ENCODE peak calls at places on chromosome 1, in seven cellular contexts. G, J, C, O, H, V and A are unnamed samples.

GRCh38 chr1:226568077-226568831 is 19.7 kb downstream of the STUM start:
- DNase-seq in J (no peak), V (peak; percentile 68), G (peak; percentile 38), C (no peak), O (peak; percentile 54), H (no peak), A (no peak)

GRCh38 chr1:15994590-15995351 is 9.3 kb upstream of the SRARP start:
- DNase-seq in J (peak; percentile 73), C (peak; percentile 19), H (no peak), O (peak; percentile 71), V (peak; percentile 87), G (peak; percentile 76), A (peak; percentile 63)

GRCh38 chr1:56123421-56123820 is 455.9 kb downstream of the PLPP3 start:
- DNase-seq in G (no peak), J (no peak), V (no peak), O (no peak), H (no peak), C (no peak), A (no peak)

GRCh38 chr1:201649776-201650607 is 111.1 kb downstream of the NAV1 start:
- DNase-seq in H (no peak), O (peak; percentile 84), J (peak; percentile 98), C (no peak), G (peak; percentile 95), V (peak; percentile 94), A (peak; percentile 88)

GRCh38 chr1:111867868-111868440 is 112.3 kb downstream of the DDX20 start:
- DNase-seq in J (no peak), V (no peak), O (no peak), H (no peak), G (no peak), C (no peak), A (no peak)

GRCh38 chr1:174103766-174104165 is 55.6 kb upstream of the RABGAP1L start:
- DNase-seq in J (no peak), G (no peak), H (no peak), C (no peak), V (no peak), O (no peak), A (no peak)

GRCh38 chr1:118184737-118185082 is 318 bp downstream of the SPAG17 start:
- DNase-seq in H (no peak), O (no peak), C (no peak), G (peak; percentile 16), J (no peak), V (no peak), A (no peak)

GRCh38 chr1:114002492-114003290 is 23.4 kb downstream of the OLFML3 start:
- DNase-seq in J (no peak), H (no peak), O (peak; percentile 42), G (peak; percentile 19), V (peak; percentile 55), C (no peak), A (no peak)

GRCh38 chr1:7042322-7043231 is 257.3 kb downstream of the CAMTA1 start:
- DNase-seq in G (peak; percentile 46), V (no peak), H (peak; percentile 14), J (no peak), C (no peak), O (no peak), A (no peak)

GRCh38 chr1:83960669-83961277 is 38.2 kb downstream of the TTLL7 start:
- DNase-seq in O (no peak), H (no peak), G (no peak), V (no peak), C (no peak), J (no peak), A (no peak)

GRCh38 chr1:43954036-43954435 is 7.3 kb downstream of the IPO13 start:
- DNase-seq in G (no peak), C (no peak), J (no peak), H (no peak), V (no peak), O (no peak), A (no peak)

GRCh38 chr1:174074757-174075156 is 52.6 kb upstream of the RC3H1 start:
- DNase-seq in J (no peak), G (no peak), C (no peak), H (no peak), V (no peak), O (no peak), A (no peak)

GRCh38 chr1:37325010-37325409 is 149.4 kb upstream of the ZC3H12A start:
- DNase-seq in G (no peak), V (no peak), J (no peak), C (no peak), O (no peak), H (no peak), A (no peak)

DNA sequence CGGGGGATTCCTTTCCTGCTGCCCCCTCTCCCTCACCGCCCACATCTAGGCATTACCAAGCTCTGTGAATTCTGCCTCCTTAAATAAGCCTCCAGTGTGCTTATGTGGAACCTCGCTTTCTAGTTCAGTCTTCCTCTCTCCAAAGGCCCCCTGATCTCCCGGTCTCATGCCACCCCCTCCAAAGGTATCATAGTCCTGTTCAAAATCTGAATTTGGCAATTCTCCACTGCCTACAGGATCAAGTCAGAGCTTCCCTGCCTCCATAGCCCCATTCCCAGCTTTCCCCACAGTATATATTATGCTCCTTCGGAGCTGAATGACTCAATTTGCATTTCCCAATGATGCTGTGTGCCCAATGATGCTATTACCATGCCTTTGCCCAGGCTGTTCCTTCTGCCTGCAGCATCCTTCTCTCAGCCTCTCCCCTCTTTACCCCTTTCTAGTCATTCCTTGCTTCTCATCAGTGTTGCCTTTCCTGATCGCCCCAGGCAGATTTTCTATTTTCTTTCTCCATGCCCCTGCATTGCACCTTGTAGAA is 1.7 kb downstream of the AZIN2 start:
- DNase-seq in O (no peak), G (no peak), C (no peak), J (no peak), H (no peak), V (no peak), A (no peak)
- H3K27me3 ChIP-seq in O (no peaks in the 10 kb centered on the region), G (no peaks in the 10 kb centered on the region), C (no peaks in the 10 kb centered on the region), J (no peaks in the 10 kb centered on the region), H (no peaks in the 10 kb centered on the region), V (no peaks in the 10 kb centered on the region), A (no peaks in the 10 kb centered on the region)

GRCh38 chr1:39590546-39590945 is 14.0 kb upstream of the PABPC4 start:
- DNase-seq in V (no peak), O (no peak), H (no peak), J (no peak), C (no peak), G (no peak), A (no peak)

DNA sequence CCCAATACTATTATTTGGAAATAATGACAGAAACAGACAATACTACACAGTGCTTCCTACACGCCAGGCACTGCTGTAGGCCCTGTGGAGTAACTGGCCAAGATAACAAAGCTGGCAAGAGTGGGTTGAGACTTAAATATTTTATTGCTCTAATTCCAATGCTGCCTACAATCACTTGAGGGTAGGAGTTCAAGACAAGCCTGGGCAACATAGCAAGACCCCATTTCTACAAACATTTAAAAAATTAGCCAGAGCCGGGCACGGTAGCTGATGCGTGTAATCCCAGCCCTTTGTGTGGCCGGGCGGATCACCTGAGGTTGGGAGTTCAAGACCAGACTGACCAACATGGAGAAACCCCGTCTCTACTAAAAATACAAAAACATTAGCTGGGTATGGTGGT is 9.3 kb upstream of the PABPC4 start:
- DNase-seq in O (no peak), V (no peak), J (no peak), C (no peak), H (no peak), G (no peak), A (no peak)
- H3K27me3 ChIP-seq in O (no peaks in the 10 kb centered on the region), V (no peaks in the 10 kb centered on the region), J (no peaks in the 10 kb centered on the region), C (no peaks in the 10 kb centered on the region), H (no peaks in the 10 kb centered on the region), G (no peaks in the 10 kb centered on the region), A (no peaks in the 10 kb centered on the region)

GRCh38 chr1:165634154-165634921 is 3.3 kb downstream of the MGST3 start:
- DNase-seq in O (no peak), V (no peak), C (no peak), J (no peak), H (no peak), G (no peak), A (no peak)
- H3K27me3 ChIP-seq in O (no peaks in the 10 kb centered on the region), V (no peaks in the 10 kb centered on the region), C (no peaks in the 10 kb centered on the region), J (no peaks in the 10 kb centered on the region), H (no peaks in the 10 kb centered on the region), G (no peaks in the 10 kb centered on the region), A (no peaks in the 10 kb centered on the region)

GRCh38 chr1:69700770-69701169 is 133.0 kb downstream of the LRRC7 start:
- DNase-seq in O (no peak), H (no peak), C (no peak), G (no peak), V (no peak), J (peak; percentile 60), A (no peak)

GRCh38 chr1:69702085-69702484 is 134.4 kb downstream of the LRRC7 start:
- DNase-seq in G (no peak), O (no peak), J (no peak), C (no peak), H (no peak), V (no peak), A (no peak)

GRCh38 chr1:69693921-69694320 is 126.2 kb downstream of the LRRC7 start:
- DNase-seq in V (no peak), J (no peak), C (no peak), O (no peak), G (no peak), H (no peak), A (no peak)

GRCh38 chr1:69697343-69697742 is 129.6 kb downstream of the LRRC7 start:
- DNase-seq in V (no peak), J (no peak), H (no peak), G (no peak), C (no peak), O (no peak), A (no peak)
- H3K27me3 ChIP-seq in V (no peaks in the 10 kb centered on the region), J (no peaks in the 10 kb centered on the region), H (no peaks in the 10 kb centered on the region), G (no peaks in the 10 kb centered on the region), C (no peaks in the 10 kb centered on the region), O (no peaks in the 10 kb centered on the region), A (no peaks in the 10 kb centered on the region)